ENCODE peak calls at places on chromosome 15, in four cellular contexts. One of them, this sample, is unnamed.

GRCh38 chr15:91988071-91988470 is 134.6 kb downstream of the SLCO3A1 start:
- DNase-seq in astrocyte of the spinal cord: no peak
- DNase-seq in kidney: no peak
- DNase-seq in pancreas: no peak
- DNase-seq in this sample: no peak

GRCh38 chr15:33941279-33942063 is 26.8 kb upstream of the CHRM5 start:
- DNase-seq in astrocyte of the spinal cord: no peak
- DNase-seq in kidney: no peak
- DNase-seq in pancreas: no peak
- DNase-seq in this sample: no peak

GRCh38 chr15:85580914-85581313 is 200.5 kb downstream of the AKAP13 start:
- DNase-seq in astrocyte of the spinal cord: no peak
- DNase-seq in kidney: no peak
- DNase-seq in pancreas: peak
- DNase-seq in this sample: no peak

GRCh38 chr15:93288718-93289117 is 199.7 kb upstream of the RGMA start:
- DNase-seq in astrocyte of the spinal cord: no peak
- DNase-seq in kidney: no peak
- DNase-seq in pancreas: no peak
- DNase-seq in this sample: no peak

GRCh38 chr15:38058596-38059075 is 124.2 kb downstream of the TMCO5A start:
- DNase-seq in astrocyte of the spinal cord: no peak
- DNase-seq in kidney: no peak
- DNase-seq in pancreas: no peak
- DNase-seq in this sample: no peak

GRCh38 chr15:39096608-39097007 is 484.3 kb upstream of the THBS1 start:
- DNase-seq in astrocyte of the spinal cord: no peak
- DNase-seq in kidney: no peak
- DNase-seq in pancreas: no peak
- DNase-seq in this sample: no peak

GRCh38 chr15:98649996-98650870 is 1.9 kb downstream of the IGF1R start:
- DNase-seq in astrocyte of the spinal cord: no peak
- DNase-seq in kidney: peak
- DNase-seq in pancreas: peak
- DNase-seq in this sample: peak

GRCh38 chr15:64851503-64851840 is 9.8 kb downstream of the PLEKHO2 start:
- DNase-seq in astrocyte of the spinal cord: peak
- DNase-seq in kidney: peak
- DNase-seq in pancreas: no peak
- DNase-seq in this sample: no peak

GRCh38 chr15:48432688-48433087 is 101.5 kb downstream of the DUT start:
- DNase-seq in astrocyte of the spinal cord: no peak
- DNase-seq in kidney: no peak
- DNase-seq in pancreas: no peak
- DNase-seq in this sample: no peak

GRCh38 chr15:100764778-100765457 is 114.7 kb upstream of the ALDH1A3 start:
- DNase-seq in astrocyte of the spinal cord: peak
- DNase-seq in kidney: no peak
- DNase-seq in pancreas: peak
- DNase-seq in this sample: no peak

GRCh38 chr15:33985287-33985686 is 17.0 kb downstream of the CHRM5 start:
- DNase-seq in astrocyte of the spinal cord: peak
- DNase-seq in kidney: no peak
- DNase-seq in pancreas: no peak
- DNase-seq in this sample: no peak

GRCh38 chr15:74400915-74401757 is 32.6 kb downstream of the SEMA7A start:
- DNase-seq in astrocyte of the spinal cord: peak
- DNase-seq in kidney: no peak
- DNase-seq in pancreas: no peak
- DNase-seq in this sample: no peak

GRCh38 chr15:43977072-43977884 is 150.5 kb downstream of the WDR76 start:
- DNase-seq in astrocyte of the spinal cord: no peak
- DNase-seq in kidney: no peak
- DNase-seq in pancreas: no peak
- DNase-seq in this sample: no peak

GRCh38 chr15:63090502-63091286 is 31.0 kb upstream of the LACTB start:
- DNase-seq in astrocyte of the spinal cord: no peak
- DNase-seq in kidney: no peak
- DNase-seq in pancreas: no peak
- DNase-seq in this sample: no peak

GRCh38 chr15:48645558-48646330 is at the start of gene FBN1:
- DNase-seq in astrocyte of the spinal cord: peak
- DNase-seq in kidney: peak
- DNase-seq in pancreas: peak
- DNase-seq in this sample: peak

GRCh38 chr15:93029613-93030429 is 59.2 kb downstream of the RGMA start:
- DNase-seq in astrocyte of the spinal cord: peak
- DNase-seq in kidney: peak
- DNase-seq in pancreas: no peak
- DNase-seq in this sample: no peak

GRCh38 chr15:78016860-78017259 is 60.7 kb downstream of the TBC1D2B start:
- DNase-seq in astrocyte of the spinal cord: no peak
- DNase-seq in kidney: no peak
- DNase-seq in pancreas: no peak
- DNase-seq in this sample: no peak

GRCh38 chr15:65963911-65964482 is 94.7 kb downstream of the RAB11A start:
- DNase-seq in astrocyte of the spinal cord: no peak
- DNase-seq in kidney: no peak
- DNase-seq in pancreas: no peak
- DNase-seq in this sample: no peak

GRCh38 chr15:23877502-23878412 is 190.7 kb upstream of the NDN start:
- DNase-seq in astrocyte of the spinal cord: no peak
- DNase-seq in kidney: peak
- DNase-seq in pancreas: peak
- DNase-seq in this sample: peak

GRCh38 chr15:74799843-74800558 is 12.6 kb upstream of the LMAN1L start:
- DNase-seq in astrocyte of the spinal cord: peak
- DNase-seq in kidney: peak
- DNase-seq in pancreas: peak
- DNase-seq in this sample: peak

GRCh38 chr15:85813234-85813633 is 18.5 kb upstream of the KLHL25 start:
- DNase-seq in astrocyte of the spinal cord: no peak
- DNase-seq in kidney: no peak
- DNase-seq in pancreas: no peak
- DNase-seq in this sample: no peak

GRCh38 chr15:63672369-63672768 is 75.2 kb downstream of the FBXL22 start:
- DNase-seq in astrocyte of the spinal cord: no peak
- DNase-seq in kidney: no peak
- DNase-seq in pancreas: no peak
- DNase-seq in this sample: no peak

GRCh38 chr15:68431792-68432401 is at the start of gene ITGA11:
- DNase-seq in astrocyte of the spinal cord: peak
- DNase-seq in kidney: peak
- DNase-seq in pancreas: peak
- DNase-seq in this sample: peak

GRCh38 chr15:85499498-85499897 is 119.1 kb downstream of the AKAP13 start:
- DNase-seq in astrocyte of the spinal cord: no peak
- DNase-seq in kidney: no peak
- DNase-seq in pancreas: no peak
- DNase-seq in this sample: no peak

GRCh38 chr15:74405823-74406222 is 27.9 kb downstream of the SEMA7A start:
- DNase-seq in astrocyte of the spinal cord: peak
- DNase-seq in kidney: no peak
- DNase-seq in pancreas: no peak
- DNase-seq in this sample: no peak

GRCh38 chr15:90192961-90193786 is 8.0 kb upstream of the SEMA4B start:
- DNase-seq in astrocyte of the spinal cord: no peak
- DNase-seq in kidney: peak
- DNase-seq in pancreas: no peak
- DNase-seq in this sample: no peak
- H3K4me3 ChIP-seq in astrocyte of the spinal cord: no peak
- H3K4me3 ChIP-seq in kidney: no peak
- H3K4me3 ChIP-seq in pancreas: no peak
- H3K4me3 ChIP-seq in this sample: no peak

GRCh38 chr15:58240191-58240932 is 102.2 kb downstream of the AQP9 start:
- DNase-seq in astrocyte of the spinal cord: no peak
- DNase-seq in kidney: no peak
- DNase-seq in pancreas: no peak
- DNase-seq in this sample: no peak

GRCh38 chr15:58243083-58243482 is 104.9 kb downstream of the AQP9 start:
- DNase-seq in astrocyte of the spinal cord: no peak
- DNase-seq in kidney: no peak
- DNase-seq in pancreas: no peak
- DNase-seq in this sample: no peak

GRCh38 chr15:58246041-58246440 is 107.9 kb downstream of the AQP9 start:
- DNase-seq in astrocyte of the spinal cord: no peak
- DNase-seq in kidney: no peak
- DNase-seq in pancreas: no peak
- DNase-seq in this sample: peak

GRCh38 chr15:58244546-58244945 is 106.4 kb downstream of the AQP9 start:
- DNase-seq in astrocyte of the spinal cord: no peak
- DNase-seq in kidney: no peak
- DNase-seq in pancreas: no peak
- DNase-seq in this sample: no peak

GRCh38 chr15:58241872-58242271 is 103.7 kb downstream of the AQP9 start:
- DNase-seq in astrocyte of the spinal cord: no peak
- DNase-seq in kidney: no peak
- DNase-seq in pancreas: no peak
- DNase-seq in this sample: no peak
- TF ChIP-seq CTCF in astrocyte of the spinal cord: peak
- TF ChIP-seq CTCF in kidney: no peak
- TF ChIP-seq CTCF in pancreas: no peak
- TF ChIP-seq CTCF in this sample: peak

GRCh38 chr15:42402806-42403205 is 43.5 kb downstream of the CAPN3 start:
- DNase-seq in astrocyte of the spinal cord: no peak
- DNase-seq in kidney: no peak
- DNase-seq in pancreas: no peak
- DNase-seq in this sample: no peak
- H3K4me3 ChIP-seq in astrocyte of the spinal cord: no peak
- H3K4me3 ChIP-seq in kidney: no peak
- H3K4me3 ChIP-seq in pancreas: no peak
- H3K4me3 ChIP-seq in this sample: no peak

DNA sequence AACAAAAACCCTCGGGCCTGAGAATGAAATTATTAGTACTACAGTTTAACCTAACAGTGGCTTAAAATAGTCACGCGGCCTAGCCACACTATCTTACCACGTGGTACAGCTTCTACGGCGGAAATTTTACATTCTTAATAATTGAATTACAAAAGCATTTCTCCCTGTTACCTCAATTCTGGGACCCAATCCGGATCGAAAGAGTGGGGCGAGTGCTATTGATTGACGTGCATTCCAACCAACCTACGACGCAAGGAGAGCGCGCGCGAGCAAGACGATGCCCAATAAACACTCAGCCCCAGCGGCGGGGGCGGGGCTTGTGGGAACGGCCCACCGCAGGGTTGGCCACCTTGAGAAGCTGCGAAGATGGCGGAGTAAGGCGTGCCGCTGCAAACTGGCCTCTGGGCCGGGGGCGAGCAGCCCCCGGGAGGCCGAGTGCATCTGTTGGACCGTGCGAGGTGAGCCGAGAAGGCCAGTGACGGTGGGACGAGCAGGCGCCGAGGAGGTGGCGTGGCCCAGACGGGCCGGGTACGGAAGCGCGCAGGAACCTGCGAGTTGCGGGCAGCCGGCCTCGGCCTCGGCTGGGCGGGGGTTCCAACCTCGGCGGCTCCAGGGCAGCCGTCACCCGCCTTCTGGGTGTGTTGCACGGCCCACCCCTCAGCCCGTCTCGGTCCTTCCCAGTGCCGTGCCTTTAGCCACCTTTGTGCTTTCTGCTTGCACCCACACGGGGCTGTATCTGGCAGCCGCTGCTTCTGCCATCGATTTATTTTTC is 48.6 kb downstream of the OIP5 start:
- DNase-seq in astrocyte of the spinal cord: peak
- DNase-seq in kidney: peak
- DNase-seq in pancreas: peak
- DNase-seq in this sample: peak
- TF ChIP-seq CTCF in astrocyte of the spinal cord: no peak
- TF ChIP-seq CTCF in kidney: no peak
- TF ChIP-seq CTCF in pancreas: no peak
- TF ChIP-seq CTCF in this sample: no peak

GRCh38 chr15:88049509-88049908 is 207.0 kb downstream of the NTRK3 start:
- DNase-seq in astrocyte of the spinal cord: no peak
- DNase-seq in kidney: no peak
- DNase-seq in pancreas: no peak
- DNase-seq in this sample: no peak
- H3K4me3 ChIP-seq in astrocyte of the spinal cord: no peak
- H3K4me3 ChIP-seq in kidney: no peak
- H3K4me3 ChIP-seq in pancreas: no peak
- H3K4me3 ChIP-seq in this sample: no peak